ENCODE peak calls at places on chromosomes 2 and 18, in six cellular contexts. F is dorsolateral prefrontal cortex; M is heart left ventricle; L is CD8-positive, alpha-beta T cell; A is adrenal gland; W is colonic mucosa. P is an unnamed sample. For H3K27me3, the result is how much of the 10 kb centered on the place peaks cover.

GRCh38 chr2:85712849-85713612 is 18.9 kb downstream of the GNLY start:
- DNase-seq in L (no peak), F (no peak), W (no peak), A (no peak), M (peak), P (no peak)

GRCh38 chr2:73068147-73068546 is 3.4 kb downstream of the SFXN5 start:
- DNase-seq in W (no peak), A (no peak), F (no peak), M (no peak), L (no peak), P (no peak)

GRCh38 chr18:36809590-36810381 is 19.0 kb downstream of the TPGS2 start:
- DNase-seq in W (no peak), L (peak), A (peak), M (peak), F (peak), P (no peak)

GRCh38 chr2:104249666-104250065 is 604.2 kb upstream of the POU3F3 start:
- DNase-seq in L (no peak), F (no peak), M (no peak), W (no peak), A (no peak), P (no peak)

GRCh38 chr2:67724261-67724660 is 327.1 kb downstream of the ETAA1 start:
- DNase-seq in M (no peak), W (no peak), L (no peak), F (no peak), A (no peak), P (no peak)

GRCh38 chr2:127661072-127661618 is 14.2 kb downstream of the LIMS2 start:
- DNase-seq in L (no peak), M (no peak), F (peak), A (no peak), W (no peak), P (no peak)

GRCh38 chr2:165969227-165969626 is 15.7 kb upstream of the TTC21B start:
- DNase-seq in F (no peak), M (no peak), W (no peak), L (no peak), A (no peak), P (no peak)

GRCh38 chr2:134193006-134193405 is 60.9 kb upstream of the MGAT5 start:
- DNase-seq in W (no peak), M (no peak), F (no peak), A (peak), L (no peak), P (no peak)

GRCh38 chr2:82656370-82656769 is 1802.7 kb downstream of the SUCLG1 start:
- DNase-seq in W (no peak), M (no peak), L (no peak), A (no peak), F (no peak), P (no peak)

GRCh38 chr2:228118940-228119339 is 62.5 kb downstream of the SPHKAP start:
- DNase-seq in F (no peak), M (peak), A (no peak), L (no peak), W (no peak), P (no peak)
- H3K27me3 ChIP-seq in F (under half), M (under half), A (under half), L (under half), W (under half), P (under half)

DNA sequence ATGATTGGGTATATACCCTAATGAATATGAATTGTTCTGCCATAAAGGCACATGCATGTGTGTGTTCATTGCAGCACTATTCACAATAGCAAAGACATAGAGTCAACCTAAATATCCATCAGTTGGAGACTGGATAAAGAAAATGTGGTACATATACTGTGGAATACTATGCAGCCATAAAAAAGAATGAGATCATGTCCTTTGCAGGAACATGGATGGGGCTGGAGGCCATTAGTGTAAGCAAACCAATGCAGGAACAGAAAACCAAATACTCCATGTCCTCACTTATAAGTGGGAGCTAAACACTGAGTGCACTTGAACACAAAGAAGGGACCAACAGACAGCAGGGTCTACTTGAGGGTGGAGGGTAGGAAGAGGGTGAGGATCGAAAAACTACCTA is 43.2 kb downstream of the TTC39C start:
- DNase-seq in A (no peak), F (no peak), M (no peak), L (no peak), W (no peak), P (no peak)
- TF ChIP-seq CTCF in A (no peak), F (no peak), M (no peak), L (no peak), W (no peak), P (no peak)

GRCh38 chr2:26903676-26904075 is 55.7 kb downstream of the DPYSL5 start:
- DNase-seq in L (no peak), W (no peak), A (no peak), F (no peak), M (no peak), P (no peak)

GRCh38 chr2:26904839-26905238 is 56.9 kb downstream of the DPYSL5 start:
- DNase-seq in W (no peak), F (no peak), L (no peak), A (no peak), M (no peak), P (no peak)

GRCh38 chr2:26907416-26907815 is 59.5 kb downstream of the DPYSL5 start:
- DNase-seq in W (no peak), F (no peak), A (no peak), L (no peak), M (no peak), P (no peak)

GRCh38 chr2:26901326-26902183 is 53.6 kb downstream of the DPYSL5 start:
- DNase-seq in L (no peak), F (peak), A (no peak), W (no peak), M (no peak), P (no peak)

DNA sequence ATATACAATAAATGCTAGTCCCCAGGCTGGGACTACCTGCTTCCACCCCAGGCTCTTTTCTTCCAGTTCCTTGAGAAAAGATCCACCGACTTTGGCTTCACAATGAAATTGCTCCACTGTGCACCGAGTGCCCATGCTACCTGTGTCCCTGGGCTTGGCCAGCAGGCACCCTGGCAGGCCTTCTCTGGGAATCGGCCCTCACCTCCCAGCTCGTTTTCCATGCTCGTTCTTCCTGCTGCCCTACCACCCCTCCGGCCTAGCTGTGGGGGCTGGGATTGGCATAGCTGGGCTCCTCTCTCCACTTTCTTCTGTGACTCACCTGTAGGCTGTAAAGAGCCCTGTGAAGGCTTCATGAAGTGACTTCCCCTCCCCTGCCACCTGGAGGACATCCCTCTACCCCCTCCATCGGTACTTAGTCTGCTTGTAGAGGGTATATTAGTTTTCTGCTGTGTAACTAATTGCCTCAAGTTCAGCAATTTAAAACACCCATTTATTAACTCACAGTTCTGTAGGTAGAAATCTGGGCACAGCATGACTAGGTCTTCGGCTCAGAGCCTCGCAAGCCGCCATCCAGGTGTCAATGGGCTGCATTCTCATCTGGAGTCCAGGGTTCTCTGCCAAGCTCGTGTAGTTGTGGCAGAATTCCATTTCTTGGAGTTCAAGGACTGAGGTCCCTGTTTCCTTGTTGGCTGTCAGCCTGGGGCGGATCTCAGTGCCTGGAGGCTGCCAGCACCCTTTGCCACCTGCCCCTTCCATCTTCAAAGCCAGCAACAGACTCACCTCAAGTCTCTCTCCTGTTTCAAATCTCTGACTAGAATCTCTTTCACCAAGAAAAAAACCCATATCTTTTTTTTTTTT is 57.6 kb downstream of the DPYSL5 start:
- DNase-seq in F (no peak), A (no peak), W (peak), L (no peak), M (no peak), P (no peak)
- H3K27me3 ChIP-seq in F (under half), A (under half), W (under half), L (under half), M (under half), P (under half)

GRCh38 chr2:66684289-66684688 is 249.4 kb downstream of the MEIS1 start:
- DNase-seq in M (no peak), F (no peak), A (no peak), L (no peak), W (no peak), P (no peak)
- TF ChIP-seq CTCF in M (no peak), F (no peak), A (no peak), L (no peak), W (no peak), P (no peak)

GRCh38 chr18:23189768-23190661 is 54.7 kb downstream of the CABLES1 start:
- DNase-seq in M (no peak), A (no peak), F (no peak), L (no peak), W (no peak), P (no peak)
- H3K27me3 ChIP-seq in M (under half), A (under half), F (under half), L (under half), W (under half), P (under half)

DNA sequence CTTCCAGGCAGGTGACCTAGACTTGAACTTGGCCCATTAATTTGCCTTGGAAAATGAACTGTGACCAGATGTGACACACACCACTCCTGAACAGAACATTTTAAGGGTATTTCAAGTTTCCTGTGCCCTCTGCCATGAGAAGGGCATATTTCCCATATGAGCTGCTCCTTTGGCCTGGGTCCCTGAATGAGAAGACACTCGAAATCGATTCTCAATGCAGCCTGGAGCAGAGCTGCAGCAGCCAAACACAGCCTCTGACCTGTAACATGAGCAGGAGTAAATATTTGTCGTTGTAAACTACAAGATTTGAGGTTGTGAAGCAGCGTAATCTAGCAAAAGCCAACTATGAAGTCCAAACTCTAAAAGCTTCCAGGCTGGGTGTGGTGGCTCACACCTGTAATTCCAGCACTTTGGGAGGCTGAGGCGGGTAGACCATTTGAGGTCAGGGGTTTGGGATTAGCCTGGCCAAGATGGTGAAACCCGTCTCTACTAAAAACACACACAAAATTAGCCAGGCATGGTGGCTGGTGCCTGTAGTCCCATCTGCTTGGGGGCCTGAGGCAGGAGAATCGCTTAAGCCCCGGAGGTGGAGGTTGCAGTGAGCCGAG is 30.1 kb upstream of the SOS1 start:
- DNase-seq in W (no peak), L (no peak), A (no peak), F (no peak), M (no peak), P (no peak)
- TF ChIP-seq CTCF in W (no peak), L (no peak), A (no peak), F (no peak), M (no peak), P (no peak)

GRCh38 chr18:22167471-22168151 is 1.8 kb upstream of the GATA6 start:
- DNase-seq in F (no peak), L (no peak), M (no peak), W (peak), A (peak), P (no peak)
- H3K27me3 ChIP-seq in F (half or more), L (under half), M (half or more), W (under half), A (under half), P (half or more)